ENCODE peak calls at places on chromosomes 5 and 9, in six cellular contexts. H, F, M, K, R and E are unnamed samples.

GRCh38 chr9:108374606-108375005 is 481.2 kb downstream of the ACTL7B start:
- DNase-seq in H (no peak), R (no peak), F (no peak), M (no peak), K (no peak), E (no peak)

GRCh38 chr5:89289604-89290003 is 406.6 kb upstream of the MEF2C start:
- DNase-seq in F (no peak), M (no peak), H (no peak), K (no peak), R (no peak), E (no peak)

GRCh38 chr5:96017951-96018350 is 56.3 kb upstream of the ELL2 start:
- DNase-seq in K (no peak), R (no peak), H (no peak), F (no peak), M (no peak), E (no peak)

GRCh38 chr5:149471406-149472183 is 79.6 kb downstream of the CSNK1A1 start:
- DNase-seq in M (peak; percentile 56), R (peak; percentile 67), F (no peak), H (no peak), K (no peak), E (peak; percentile 38)

GRCh38 chr9:2107906-2108451 is 92.8 kb downstream of the SMARCA2 start:
- DNase-seq in H (no peak), M (no peak), K (no peak), R (no peak), F (no peak), E (no peak)

GRCh38 chr9:127176631-127177030 is 54.2 kb upstream of the ANGPTL2 start:
- DNase-seq in K (no peak), F (no peak), R (peak; percentile 27), H (no peak), M (peak; percentile 28), E (no peak)

GRCh38 chr9:94967481-94967880 is 241.0 kb downstream of the AOPEP start:
- DNase-seq in H (no peak), M (no peak), K (no peak), R (no peak), F (no peak), E (no peak)

GRCh38 chr9:23707249-23707648 is 118.8 kb downstream of the ELAVL2 start:
- DNase-seq in M (no peak), R (no peak), H (no peak), F (no peak), K (no peak), E (no peak)

GRCh38 chr5:6623941-6624340 is 8.9 kb downstream of the NSUN2 start:
- DNase-seq in R (no peak), F (no peak), H (no peak), M (no peak), K (no peak), E (no peak)

DNA sequence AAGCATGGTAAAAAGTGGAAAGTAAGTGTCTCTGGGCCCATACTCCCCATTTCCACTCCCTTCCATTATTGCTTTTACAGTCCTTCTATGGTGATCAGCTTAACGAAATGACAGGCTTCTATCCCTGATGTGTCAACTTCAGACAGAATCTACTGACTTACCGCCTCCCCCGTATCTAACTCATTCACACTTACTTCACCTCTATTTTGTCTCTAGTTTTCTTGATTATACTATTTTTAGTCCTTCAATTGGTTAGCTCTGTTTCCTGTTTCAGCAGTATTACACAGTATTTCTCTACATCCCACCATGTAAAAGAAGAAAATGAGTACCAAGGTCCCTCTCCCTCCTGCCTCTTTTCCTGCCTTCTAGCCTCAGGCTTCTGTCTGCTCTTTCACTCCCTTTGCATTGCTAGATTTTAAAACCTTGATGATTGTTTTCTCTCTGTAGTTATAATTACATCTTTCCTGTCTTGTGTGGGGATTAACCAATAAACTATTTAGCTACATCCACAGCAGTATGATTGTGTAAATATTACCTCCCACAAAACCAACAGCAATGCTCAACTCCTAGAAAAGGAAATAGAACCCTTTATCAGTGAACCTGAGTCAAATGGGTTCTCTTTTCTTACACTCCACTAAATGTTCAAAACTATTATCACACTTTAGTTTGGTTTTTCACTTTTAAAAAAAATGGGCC is 53.4 kb downstream of the GNAQ start:
- DNase-seq in H (no peak), K (no peak), M (no peak), R (no peak), F (no peak), E (no peak)
- H3K27ac ChIP-seq in H (peak overlapping the region; percentile 23), K (peak overlapping the region; percentile 35), M (no peak overlapping the region), R (peak overlapping the region; percentile 54), F (peak overlapping the region; percentile 41), E (peak overlapping the region; percentile 80)

GRCh38 chr9:82996931-82997330 is 66.0 kb downstream of the RASEF start:
- DNase-seq in K (no peak), H (no peak), F (no peak), M (no peak), R (no peak), E (no peak)

GRCh38 chr9:82997471-82998140 is 65.3 kb downstream of the RASEF start:
- DNase-seq in F (no peak), R (no peak), M (no peak), K (no peak), H (no peak), E (no peak)

GRCh38 chr9:83002329-83002728 is 60.6 kb downstream of the RASEF start:
- DNase-seq in H (no peak), M (no peak), R (no peak), F (no peak), K (no peak), E (no peak)

GRCh38 chr9:83005963-83006362 is 57.0 kb downstream of the RASEF start:
- DNase-seq in M (no peak), F (no peak), R (no peak), K (no peak), H (no peak), E (no peak)

GRCh38 chr9:83000765-83001164 is 62.2 kb downstream of the RASEF start:
- DNase-seq in F (no peak), H (no peak), M (no peak), K (no peak), R (no peak), E (no peak)
- H3K4me3 ChIP-seq in F (no peak overlapping the region), H (no peak overlapping the region), M (no peak overlapping the region), K (no peak overlapping the region), R (no peak overlapping the region), E (no peak overlapping the region)

GRCh38 chr5:177361418-177362101 is 3.8 kb downstream of the RGS14 start:
- DNase-seq in M (no peak), F (peak; percentile 9), K (no peak), R (no peak), H (no peak), E (no peak)

GRCh38 chr5:177359451-177359851 is 1.7 kb downstream of the RGS14 start:
- DNase-seq in R (no peak), H (no peak), F (no peak), M (no peak), K (no peak), E (no peak)

GRCh38 chr5:177357459-177358332 is at the start of gene RGS14:
- DNase-seq in R (no peak), H (peak; percentile 27), M (no peak), K (no peak), F (no peak), E (peak; percentile 29)

GRCh38 chr5:177358333-177358939 is 712 bp downstream of the RGS14 start:
- DNase-seq in M (no peak), K (no peak), R (no peak), H (no peak), F (no peak), E (no peak)

GRCh38 chr5:177359860-177360259 is 2.1 kb downstream of the RGS14 start:
- DNase-seq in F (no peak), H (no peak), R (no peak), K (no peak), M (no peak), E (no peak)
- H3K4me1 ChIP-seq in F (peaks cover 22% of the 10 kb centered on the region), H (peaks cover 17% of the 10 kb centered on the region), R (peaks cover 17% of the 10 kb centered on the region), K (peaks cover 23% of the 10 kb centered on the region), M (peaks cover 15% of the 10 kb centered on the region), E (peaks cover 39% of the 10 kb centered on the region)

DNA sequence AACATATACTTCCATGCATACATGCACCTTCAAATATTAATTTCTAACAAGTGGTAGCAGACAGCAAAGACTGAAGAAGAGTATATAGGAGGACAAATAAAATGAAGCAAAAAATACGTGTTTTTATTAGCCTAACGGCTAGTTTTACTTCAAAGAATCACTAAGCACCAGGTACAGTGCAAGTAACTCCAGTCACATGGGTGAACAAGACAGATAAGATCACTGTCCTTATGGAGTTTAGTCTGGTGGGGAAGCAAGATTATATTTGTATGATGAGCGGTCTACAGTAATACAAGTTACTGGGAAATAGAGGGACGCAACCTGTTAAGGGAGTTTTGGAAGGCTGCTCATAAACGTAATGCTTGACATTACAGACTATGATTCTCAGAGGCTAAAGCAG is 16.0 kb downstream of the FBXW2 start:
- DNase-seq in M (no peak), H (no peak), K (no peak), R (no peak), F (no peak), E (no peak)
- H3K27ac ChIP-seq in M (no peak overlapping the region), H (no peak overlapping the region), K (no peak overlapping the region), R (no peak overlapping the region), F (no peak overlapping the region), E (no peak overlapping the region)

GRCh38 chr9:133252301-133252776 is 22.7 kb downstream of the ABO start:
- DNase-seq in F (no peak), M (no peak), K (no peak), H (no peak), R (no peak), E (no peak)
- H3K4me3 ChIP-seq in F (no peak overlapping the region), M (no peak overlapping the region), K (no peak overlapping the region), H (no peak overlapping the region), R (no peak overlapping the region), E (peak overlapping the region; percentile 52)

GRCh38 chr9:93463638-93464248 is 10.4 kb upstream of the FAM120AOS start:
- DNase-seq in F (no peak), R (no peak), H (no peak), M (no peak), K (no peak), E (no peak)

GRCh38 chr9:93459432-93459847 is 6.1 kb upstream of the FAM120AOS start:
- DNase-seq in H (no peak), F (no peak), R (no peak), K (peak; percentile 47), M (no peak), E (no peak)

GRCh38 chr9:93460689-93461413 is 7.5 kb upstream of the FAM120AOS start:
- DNase-seq in H (no peak), K (no peak), M (no peak), R (no peak), F (no peak), E (no peak)

GRCh38 chr9:93461810-93462209 is 8.4 kb upstream of the FAM120AOS start:
- DNase-seq in R (no peak), F (no peak), K (no peak), M (no peak), H (no peak), E (no peak)

GRCh38 chr9:93461414-93461743 is 8.0 kb upstream of the FAM120AOS start:
- DNase-seq in R (no peak), K (no peak), H (no peak), F (no peak), M (no peak), E (no peak)
- H3K4me1 ChIP-seq in R (peaks cover 14% of the 10 kb centered on the region), K (peaks cover 51% of the 10 kb centered on the region), H (peaks cover 28% of the 10 kb centered on the region), F (peaks cover 67% of the 10 kb centered on the region), M (peaks cover 68% of the 10 kb centered on the region), E (peaks cover 94% of the 10 kb centered on the region)